ENCODE peak calls at places on chromosomes 13 and 19, in seven cellular contexts. One of them, this sample, is unnamed.

GRCh38 chr13:98450495-98451167 is 126.3 kb downstream of the STK24 start:
- DNase-seq in dorsolateral prefrontal cortex: peak; percentile 30
- DNase-seq in tibial nerve: no peak
- DNase-seq in MM.1S: no peak
- DNase-seq in left lung: no peak
- DNase-seq in heart right ventricle: peak; percentile 47
- DNase-seq in psoas muscle: no peak
- DNase-seq in this sample: no peak

GRCh38 chr13:102873653-102874052 is 27.8 kb downstream of the ERCC5 start:
- DNase-seq in dorsolateral prefrontal cortex: no peak
- DNase-seq in tibial nerve: no peak
- DNase-seq in MM.1S: no peak
- DNase-seq in left lung: no peak
- DNase-seq in heart right ventricle: no peak
- DNase-seq in psoas muscle: no peak
- DNase-seq in this sample: no peak

GRCh38 chr13:51258612-51259358 is 36.6 kb downstream of the FAM124A start:
- DNase-seq in dorsolateral prefrontal cortex: no peak
- DNase-seq in tibial nerve: no peak
- DNase-seq in MM.1S: no peak
- DNase-seq in left lung: no peak
- DNase-seq in heart right ventricle: no peak
- DNase-seq in psoas muscle: no peak
- DNase-seq in this sample: no peak

GRCh38 chr19:52923782-52924593 is 760 bp upstream of the ZNF888 start:
- DNase-seq in dorsolateral prefrontal cortex: peak; percentile 18
- DNase-seq in tibial nerve: peak; percentile 9
- DNase-seq in MM.1S: no peak
- DNase-seq in left lung: peak; percentile 86
- DNase-seq in heart right ventricle: peak; percentile 63
- DNase-seq in psoas muscle: peak; percentile 53
- DNase-seq in this sample: no peak

GRCh38 chr13:51869921-51870320 is 8.2 kb downstream of the CCDC70 start:
- DNase-seq in dorsolateral prefrontal cortex: no peak
- DNase-seq in tibial nerve: no peak
- DNase-seq in MM.1S: no peak
- DNase-seq in left lung: no peak
- DNase-seq in heart right ventricle: no peak
- DNase-seq in psoas muscle: no peak
- DNase-seq in this sample: no peak

GRCh38 chr13:35164324-35164932 is 222.4 kb downstream of the NBEA start:
- DNase-seq in dorsolateral prefrontal cortex: no peak
- DNase-seq in tibial nerve: no peak
- DNase-seq in MM.1S: peak; percentile 51
- DNase-seq in left lung: no peak
- DNase-seq in heart right ventricle: no peak
- DNase-seq in psoas muscle: no peak
- DNase-seq in this sample: peak; percentile 37

GRCh38 chr13:26482451-26483197 is 74.9 kb upstream of the WASF3 start:
- DNase-seq in dorsolateral prefrontal cortex: peak; percentile 75
- DNase-seq in tibial nerve: peak; percentile 85
- DNase-seq in MM.1S: peak; percentile 75
- DNase-seq in left lung: no peak
- DNase-seq in heart right ventricle: peak; percentile 62
- DNase-seq in psoas muscle: no peak
- DNase-seq in this sample: peak; percentile 29

GRCh38 chr13:72255908-72256307 is 388.9 kb upstream of the DACH1 start:
- DNase-seq in dorsolateral prefrontal cortex: peak; percentile 21
- DNase-seq in tibial nerve: no peak
- DNase-seq in MM.1S: peak; percentile 61
- DNase-seq in left lung: no peak
- DNase-seq in heart right ventricle: no peak
- DNase-seq in psoas muscle: no peak
- DNase-seq in this sample: no peak

GRCh38 chr13:77138813-77139212 is 111.9 kb upstream of the FBXL3 start:
- DNase-seq in dorsolateral prefrontal cortex: no peak
- DNase-seq in tibial nerve: no peak
- DNase-seq in MM.1S: no peak
- DNase-seq in left lung: no peak
- DNase-seq in heart right ventricle: no peak
- DNase-seq in psoas muscle: no peak
- DNase-seq in this sample: no peak

GRCh38 chr19:3984908-3985642 is at the start of gene EEF2:
- DNase-seq in dorsolateral prefrontal cortex: peak; percentile 82
- DNase-seq in tibial nerve: peak; percentile 88
- DNase-seq in MM.1S: peak; percentile 95
- DNase-seq in left lung: peak; percentile 91
- DNase-seq in heart right ventricle: peak; percentile 91
- DNase-seq in psoas muscle: peak; percentile 89
- DNase-seq in this sample: peak; percentile 91

GRCh38 chr19:58547323-58548312 is 3.8 kb downstream of the TRIM28 start:
- DNase-seq in dorsolateral prefrontal cortex: no peak
- DNase-seq in tibial nerve: no peak
- DNase-seq in MM.1S: no peak
- DNase-seq in left lung: no peak
- DNase-seq in heart right ventricle: no peak
- DNase-seq in psoas muscle: no peak
- DNase-seq in this sample: no peak

GRCh38 chr13:51849145-51850101 is 4.4 kb upstream of the TMEM272 start:
- DNase-seq in dorsolateral prefrontal cortex: no peak
- DNase-seq in tibial nerve: no peak
- DNase-seq in MM.1S: no peak
- DNase-seq in left lung: no peak
- DNase-seq in heart right ventricle: no peak
- DNase-seq in psoas muscle: no peak
- DNase-seq in this sample: peak; percentile 22

GRCh38 chr19:49931293-49932040 is 2.2 kb upstream of the NUP62 start:
- DNase-seq in dorsolateral prefrontal cortex: no peak
- DNase-seq in tibial nerve: no peak
- DNase-seq in MM.1S: no peak
- DNase-seq in left lung: no peak
- DNase-seq in heart right ventricle: no peak
- DNase-seq in psoas muscle: no peak
- DNase-seq in this sample: no peak

GRCh38 chr19:49932041-49932451 is 2.7 kb upstream of the NUP62 start:
- DNase-seq in dorsolateral prefrontal cortex: no peak
- DNase-seq in tibial nerve: no peak
- DNase-seq in MM.1S: no peak
- DNase-seq in left lung: no peak
- DNase-seq in heart right ventricle: no peak
- DNase-seq in psoas muscle: no peak
- DNase-seq in this sample: no peak

GRCh38 chr19:49930483-49931011 is 1.2 kb upstream of the NUP62 start:
- DNase-seq in dorsolateral prefrontal cortex: no peak
- DNase-seq in tibial nerve: peak; percentile 21
- DNase-seq in MM.1S: no peak
- DNase-seq in left lung: no peak
- DNase-seq in heart right ventricle: peak; percentile 59
- DNase-seq in psoas muscle: peak; percentile 47
- DNase-seq in this sample: no peak

GRCh38 chr19:49933643-49934042 is 4.3 kb upstream of the NUP62 start:
- DNase-seq in dorsolateral prefrontal cortex: no peak
- DNase-seq in tibial nerve: no peak
- DNase-seq in MM.1S: no peak
- DNase-seq in left lung: no peak
- DNase-seq in heart right ventricle: no peak
- DNase-seq in psoas muscle: no peak
- DNase-seq in this sample: no peak

DNA sequence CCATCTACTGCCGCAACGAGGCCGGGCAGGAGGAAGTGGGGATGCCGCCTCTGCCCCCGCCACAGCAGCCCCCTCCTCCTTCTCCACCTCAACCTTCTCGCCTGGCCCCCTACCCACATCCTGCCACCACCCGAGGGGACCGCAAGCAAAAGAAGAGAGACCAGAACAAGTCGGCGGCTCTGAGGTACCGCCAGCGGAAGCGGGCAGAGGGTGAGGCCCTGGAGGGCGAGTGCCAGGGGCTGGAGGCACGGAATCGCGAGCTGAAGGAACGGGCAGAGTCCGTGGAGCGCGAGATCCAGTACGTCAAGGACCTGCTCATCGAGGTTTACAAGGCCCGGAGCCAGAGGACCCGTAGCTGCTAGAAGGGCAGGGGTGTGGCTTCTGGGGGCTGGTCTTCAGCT is 3.4 kb upstream of the NUP62 start:
- DNase-seq in dorsolateral prefrontal cortex: no peak
- DNase-seq in tibial nerve: no peak
- DNase-seq in MM.1S: no peak
- DNase-seq in left lung: no peak
- DNase-seq in heart right ventricle: no peak
- DNase-seq in psoas muscle: no peak
- DNase-seq in this sample: no peak
- H3K27me3 ChIP-seq in dorsolateral prefrontal cortex: no peaks in the 10 kb centered on the region
- H3K27me3 ChIP-seq in tibial nerve: no peaks in the 10 kb centered on the region
- H3K27me3 ChIP-seq in MM.1S: no peaks in the 10 kb centered on the region
- H3K27me3 ChIP-seq in left lung: no peaks in the 10 kb centered on the region
- H3K27me3 ChIP-seq in heart right ventricle: no peaks in the 10 kb centered on the region
- H3K27me3 ChIP-seq in psoas muscle: no peaks in the 10 kb centered on the region
- H3K27me3 ChIP-seq in this sample: no peaks in the 10 kb centered on the region

DNA sequence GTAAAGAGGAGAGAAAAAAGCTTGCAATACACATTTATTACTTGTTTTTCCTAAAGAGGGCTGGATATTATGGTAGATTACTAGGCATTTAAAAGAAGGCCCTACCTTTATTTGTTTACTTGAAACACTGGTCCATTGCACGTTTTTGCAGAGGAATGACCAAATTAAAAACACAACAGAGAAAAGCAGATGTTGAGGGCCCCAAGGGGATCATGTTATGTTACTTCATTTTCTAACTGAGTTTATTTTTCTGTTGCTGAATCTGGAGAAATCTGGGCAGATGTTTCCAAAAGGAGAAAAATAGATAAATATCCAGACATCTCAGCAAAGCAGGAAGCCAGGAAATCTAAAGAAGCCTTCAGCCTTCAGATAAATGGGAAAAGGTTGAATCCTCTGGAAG is 353.0 kb downstream of the NDFIP2 start:
- DNase-seq in dorsolateral prefrontal cortex: no peak
- DNase-seq in tibial nerve: no peak
- DNase-seq in MM.1S: no peak
- DNase-seq in left lung: no peak
- DNase-seq in heart right ventricle: peak; percentile 23
- DNase-seq in psoas muscle: no peak
- DNase-seq in this sample: no peak
- H3K4me3 ChIP-seq in dorsolateral prefrontal cortex: no peak overlapping the region
- H3K4me3 ChIP-seq in tibial nerve: no peak overlapping the region
- H3K4me3 ChIP-seq in MM.1S: no peak overlapping the region
- H3K4me3 ChIP-seq in left lung: no peak overlapping the region
- H3K4me3 ChIP-seq in heart right ventricle: no peak overlapping the region
- H3K4me3 ChIP-seq in psoas muscle: no peak overlapping the region
- H3K4me3 ChIP-seq in this sample: no peak overlapping the region

GRCh38 chr19:7916908-7917291 is 2.3 kb downstream of the TGFBR3L start:
- DNase-seq in dorsolateral prefrontal cortex: no peak
- DNase-seq in tibial nerve: no peak
- DNase-seq in MM.1S: no peak
- DNase-seq in left lung: no peak
- DNase-seq in heart right ventricle: no peak
- DNase-seq in psoas muscle: no peak
- DNase-seq in this sample: no peak

GRCh38 chr19:7915250-7916136 is 863 bp downstream of the TGFBR3L start:
- DNase-seq in dorsolateral prefrontal cortex: no peak
- DNase-seq in tibial nerve: no peak
- DNase-seq in MM.1S: no peak
- DNase-seq in left lung: no peak
- DNase-seq in heart right ventricle: no peak
- DNase-seq in psoas muscle: no peak
- DNase-seq in this sample: no peak

GRCh38 chr19:7914598-7915045 is at the start of gene TGFBR3L:
- DNase-seq in dorsolateral prefrontal cortex: no peak
- DNase-seq in tibial nerve: no peak
- DNase-seq in MM.1S: no peak
- DNase-seq in left lung: no peak
- DNase-seq in heart right ventricle: no peak
- DNase-seq in psoas muscle: peak; percentile 30
- DNase-seq in this sample: peak; percentile 18

GRCh38 chr19:7917292-7918061 is 2.7 kb upstream of the SNAPC2 start:
- DNase-seq in dorsolateral prefrontal cortex: no peak
- DNase-seq in tibial nerve: no peak
- DNase-seq in MM.1S: peak; percentile 69
- DNase-seq in left lung: no peak
- DNase-seq in heart right ventricle: no peak
- DNase-seq in psoas muscle: no peak
- DNase-seq in this sample: peak; percentile 72

DNA sequence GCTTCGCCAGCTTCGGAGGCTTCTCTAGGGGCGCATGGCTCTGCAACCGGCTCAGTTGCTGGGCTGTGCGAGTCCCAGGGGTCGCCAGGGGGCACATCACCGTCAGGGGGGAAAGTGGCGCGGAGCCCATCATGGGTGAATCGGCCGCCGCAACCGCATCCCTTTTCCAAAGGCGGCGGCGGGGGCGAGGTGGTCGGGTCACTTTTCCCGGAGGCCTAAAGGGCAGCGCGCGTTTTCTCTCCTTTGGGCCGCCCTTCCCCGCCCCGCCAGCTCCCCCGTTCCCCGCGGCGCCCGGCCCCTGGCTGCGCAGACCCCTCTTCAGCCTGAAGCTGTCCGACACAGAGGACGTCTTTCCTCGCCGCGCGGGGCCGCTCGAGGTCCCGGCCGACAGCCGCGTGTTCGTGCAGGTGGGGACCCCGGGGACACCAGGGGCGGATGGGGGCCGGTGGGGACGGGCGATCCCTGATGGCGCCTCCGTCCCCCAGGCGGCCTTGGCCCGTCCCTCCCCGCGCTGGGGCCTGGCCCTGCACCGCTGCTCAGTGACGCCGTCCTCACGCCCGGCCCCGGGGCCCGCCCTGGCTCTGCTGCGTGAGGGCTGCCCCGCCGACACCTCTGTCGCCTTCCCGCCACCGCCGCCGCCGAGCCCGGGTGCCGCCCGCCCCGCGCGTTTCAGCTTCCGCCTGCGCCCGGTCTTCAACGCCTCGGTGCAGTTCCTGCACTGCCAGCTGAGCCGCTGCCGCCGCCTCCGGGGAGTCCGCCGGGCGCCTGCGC is 1.7 kb downstream of the TGFBR3L start:
- DNase-seq in dorsolateral prefrontal cortex: no peak
- DNase-seq in tibial nerve: no peak
- DNase-seq in MM.1S: peak; percentile 39
- DNase-seq in left lung: no peak
- DNase-seq in heart right ventricle: no peak
- DNase-seq in psoas muscle: no peak
- DNase-seq in this sample: peak; percentile 59
- TF ChIP-seq CTCF in dorsolateral prefrontal cortex: no peak
- TF ChIP-seq CTCF in tibial nerve: no peak
- TF ChIP-seq CTCF in MM.1S: no peak
- TF ChIP-seq CTCF in left lung: no peak
- TF ChIP-seq CTCF in heart right ventricle: no peak
- TF ChIP-seq CTCF in psoas muscle: no peak
- TF ChIP-seq CTCF in this sample: peak; percentile 0

DNA sequence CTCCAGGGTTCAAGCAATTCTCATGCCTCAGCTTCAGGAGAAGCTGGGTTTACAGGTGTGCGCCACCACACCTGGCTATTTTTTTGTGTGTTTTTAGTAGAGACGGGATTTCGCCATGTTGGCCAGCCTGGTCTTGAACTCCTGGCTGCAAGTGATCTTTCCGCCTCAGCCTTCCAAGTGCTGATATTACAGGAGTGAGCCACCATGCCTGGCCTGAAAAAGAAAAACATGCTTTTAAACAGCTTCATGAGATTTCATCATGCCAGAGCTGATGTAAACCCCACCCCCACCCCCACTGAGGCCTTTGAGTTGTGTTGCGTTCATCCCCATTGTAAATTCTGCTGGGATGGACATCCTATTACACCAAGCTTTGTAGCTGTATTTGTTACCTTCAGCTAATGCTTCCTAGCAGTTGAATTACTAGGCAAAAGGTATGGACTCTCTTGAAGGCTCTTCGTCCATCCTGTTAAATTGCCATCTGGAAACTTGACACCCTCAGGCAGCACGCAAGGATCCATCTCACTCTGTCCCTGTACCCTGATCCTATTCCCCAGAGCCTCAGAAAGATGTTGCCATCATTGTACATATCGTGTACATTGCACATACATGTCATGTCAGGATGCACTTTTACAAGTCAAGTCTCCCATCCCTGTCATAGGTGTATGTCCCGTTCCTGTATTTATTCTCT is 47.3 kb downstream of the NFIX start:
- DNase-seq in dorsolateral prefrontal cortex: no peak
- DNase-seq in tibial nerve: no peak
- DNase-seq in MM.1S: no peak
- DNase-seq in left lung: no peak
- DNase-seq in heart right ventricle: no peak
- DNase-seq in psoas muscle: no peak
- DNase-seq in this sample: no peak
- H3K27me3 ChIP-seq in dorsolateral prefrontal cortex: no peaks in the 10 kb centered on the region
- H3K27me3 ChIP-seq in tibial nerve: no peaks in the 10 kb centered on the region
- H3K27me3 ChIP-seq in MM.1S: peaks cover 12% of the 10 kb centered on the region
- H3K27me3 ChIP-seq in left lung: no peaks in the 10 kb centered on the region
- H3K27me3 ChIP-seq in heart right ventricle: no peaks in the 10 kb centered on the region
- H3K27me3 ChIP-seq in psoas muscle: no peaks in the 10 kb centered on the region
- H3K27me3 ChIP-seq in this sample: no peaks in the 10 kb centered on the region